ENCODE peak calls at places on chromosome 15, in four cellular contexts. M is neuronal stem cell, C is mesenchymal stem cell, K is H1. Y is an unnamed sample.

GRCh38 chr15:98904466-98905048 is 103.0 kb downstream of the PGPEP1L start:
- DNase-seq in M (no peak), C (peak), K (no peak), Y (peak)

GRCh38 chr15:55564347-55565145 is 23.6 kb downstream of the PYGO1 start:
- DNase-seq in M (no peak), C (no peak), K (no peak), Y (no peak)

GRCh38 chr15:65587094-65587493 is 23.8 kb downstream of the INTS14 start:
- DNase-seq in M (no peak), C (no peak), K (no peak), Y (no peak)

GRCh38 chr15:100986158-100986896 is 67.2 kb downstream of the LRRK1 start:
- DNase-seq in M (no peak), C (no peak), K (no peak), Y (no peak)

GRCh38 chr15:63605816-63606215 is 8.6 kb downstream of the FBXL22 start:
- DNase-seq in M (no peak), C (no peak), K (no peak), Y (no peak)

GRCh38 chr15:36844453-36845094 is 255.8 kb downstream of the MEIS2 start:
- DNase-seq in M (no peak), C (peak), K (no peak), Y (peak)

GRCh38 chr15:100726426-100727190 is 124.2 kb downstream of the ASB7 start:
- DNase-seq in M (no peak), C (no peak), K (no peak), Y (peak)

GRCh38 chr15:55586808-55587207 is 1.3 kb downstream of the PYGO1 start:
- DNase-seq in M (no peak), C (peak), K (no peak), Y (peak)

GRCh38 chr15:38758001-38758400 is 193.4 kb upstream of the RASGRP1 start:
- DNase-seq in M (no peak), C (peak), K (no peak), Y (peak)

GRCh38 chr15:73284073-73284472 is 84.7 kb downstream of the HCN4 start:
- DNase-seq in M (no peak), C (no peak), K (no peak), Y (peak)

GRCh38 chr15:49674370-49674769 is 53.5 kb downstream of the DTWD1 start:
- DNase-seq in M (no peak), C (no peak), K (no peak), Y (peak)

GRCh38 chr15:87038404-87038803 is 958.7 kb downstream of the AGBL1 start:
- DNase-seq in M (no peak), C (no peak), K (peak), Y (no peak)

GRCh38 chr15:36773698-36774097 is 194.3 kb downstream of the CDIN1 start:
- DNase-seq in M (no peak), C (no peak), K (no peak), Y (no peak)

GRCh38 chr15:87716422-87716821 is 540.1 kb downstream of the NTRK3 start:
- DNase-seq in M (no peak), C (no peak), K (no peak), Y (no peak)

GRCh38 chr15:69380100-69380725 is 33.9 kb upstream of the KIF23 start:
- DNase-seq in M (no peak), C (peak), K (no peak), Y (peak)

GRCh38 chr15:67859331-67859946 is 19.6 kb upstream of the RNU6-1 start:
- DNase-seq in M (no peak), C (no peak), K (no peak), Y (no peak)

GRCh38 chr15:74050127-74050526 is 32.2 kb downstream of the GOLGA6A start:
- DNase-seq in M (no peak), C (no peak), K (no peak), Y (no peak)

GRCh38 chr15:79035814-79036213 is 54.8 kb downstream of the RASGRF1 start:
- DNase-seq in M (no peak), C (no peak), K (no peak), Y (no peak)

GRCh38 chr15:92817339-92817886 is 82.7 kb upstream of the CHD2 start:
- DNase-seq in M (no peak), C (no peak), K (no peak), Y (no peak)
- H2BK15ac ChIP-seq in M (no peak), C (no peak), K (no peak), Y (peak)

DNA sequence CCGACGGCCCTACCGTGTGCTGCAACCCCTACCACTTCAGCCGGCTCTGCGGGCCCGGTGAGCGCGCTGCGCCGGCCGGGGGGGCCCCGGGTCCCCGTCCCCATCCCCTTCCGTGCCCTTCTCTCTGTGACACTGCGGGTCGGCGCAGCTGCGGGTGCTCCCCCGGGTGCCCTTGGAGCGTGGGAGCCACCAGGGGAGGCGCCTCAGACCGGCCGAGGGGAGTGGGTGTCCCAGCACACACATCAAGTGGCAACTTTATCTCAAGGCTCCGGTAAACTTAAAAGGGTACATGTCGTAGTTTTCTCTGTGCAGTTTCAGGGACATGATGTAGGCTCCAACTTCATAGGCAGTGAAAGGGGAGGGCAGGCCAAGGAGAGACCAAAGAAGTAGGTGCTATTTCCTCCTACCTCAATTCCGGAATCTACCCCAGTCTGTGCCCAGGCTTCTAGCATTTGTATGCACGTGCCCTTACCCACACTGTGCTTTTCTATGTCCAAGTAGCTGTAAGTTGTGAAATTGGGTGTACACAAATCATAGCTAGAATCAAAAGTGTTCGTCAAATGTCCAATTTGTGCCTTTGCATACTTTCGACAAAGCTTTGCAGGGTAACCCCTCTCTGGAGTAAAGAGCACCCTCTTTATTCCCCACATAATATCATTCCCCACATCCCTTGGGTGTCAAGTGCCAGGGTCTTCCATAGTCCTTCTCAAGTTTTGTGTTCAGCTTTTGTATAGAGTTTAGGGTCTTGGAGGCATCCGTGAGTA is 2.2 kb downstream of the SMAD6 start:
- DNase-seq in M (no peak), C (no peak), K (no peak), Y (no peak)
- H4K91ac ChIP-seq in M (peak), C (no peak), K (no peak), Y (peak)

GRCh38 chr15:35580606-35581005 is 34.6 kb upstream of the DPH6 start:
- DNase-seq in M (no peak), C (no peak), K (no peak), Y (no peak)

GRCh38 chr15:35583863-35584528 is 38.0 kb upstream of the DPH6 start:
- DNase-seq in M (no peak), C (peak), K (no peak), Y (peak)
- H2BK15ac ChIP-seq in M (no peak), C (no peak), K (no peak), Y (no peak)

DNA sequence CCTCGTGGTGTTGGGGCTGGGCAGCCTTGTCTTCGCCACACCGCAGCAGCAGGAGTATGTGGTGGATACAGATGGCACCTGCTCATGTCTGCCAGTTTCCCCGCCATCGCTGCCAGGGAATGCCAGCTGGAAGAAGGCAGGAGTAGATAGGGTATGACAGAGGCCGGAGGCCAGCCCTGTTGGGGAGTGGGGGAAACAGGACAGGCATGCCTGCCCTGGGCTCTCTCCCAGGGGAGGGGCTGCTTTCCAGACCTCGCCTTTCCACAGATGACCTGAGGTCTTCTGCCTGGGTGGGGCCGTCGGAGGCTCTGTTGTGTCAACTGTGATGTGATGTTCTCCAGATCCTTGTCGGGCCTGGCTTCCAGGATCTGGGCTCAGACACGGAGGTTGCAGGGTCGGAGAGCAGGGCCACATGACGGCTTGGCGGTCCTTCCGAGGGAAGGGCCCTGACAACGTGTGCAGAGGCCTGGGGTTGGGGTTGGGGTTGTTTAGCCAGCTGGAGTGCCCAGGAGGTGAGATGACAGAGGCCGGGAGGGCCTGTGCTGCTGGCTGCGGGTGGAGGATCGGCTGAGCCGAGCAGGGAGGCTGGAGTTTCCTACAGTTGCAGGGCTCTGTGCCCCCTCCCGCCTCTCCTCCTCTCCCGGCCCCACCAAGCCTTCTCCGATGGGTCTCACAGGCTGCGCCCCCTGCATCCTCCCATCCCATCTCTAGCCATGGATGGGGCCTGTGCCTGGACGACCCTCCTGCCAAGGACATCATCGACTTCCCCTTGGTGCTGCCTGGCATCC is 102.0 kb downstream of the TBC1D2B start:
- DNase-seq in M (no peak), C (peak), K (no peak), Y (no peak)
- H4K91ac ChIP-seq in M (no peak), C (peak), K (no peak), Y (no peak)